ENCODE peak calls at places on chromosomes 6 and 20, in five cellular contexts. P, E, S, O and X are unnamed samples.

GRCh38 chr6:10529231-10529801 is 8.2 kb downstream of the GCNT2 start:
- DNase-seq in S (no peak), P (no peak), O (no peak), E (peak; percentile 42), X (no peak)

GRCh38 chr6:143410859-143411270 is 39.6 kb downstream of the ADAT2 start:
- DNase-seq in S (no peak), P (peak; percentile 23), E (peak; percentile 95), O (no peak), X (no peak)

GRCh38 chr20:50313223-50313820 is 122.7 kb downstream of the CEBPB start:
- DNase-seq in O (peak; percentile 66), E (no peak), P (peak; percentile 88), S (no peak), X (no peak)

GRCh38 chr6:1873781-1874180 is 264.1 kb downstream of the FOXC1 start:
- DNase-seq in O (no peak), E (no peak), S (no peak), P (no peak), X (no peak)

GRCh38 chr6:136921521-136921935 is 573 bp upstream of the SLC35D3 start:
- DNase-seq in P (peak; percentile 8), S (no peak), O (no peak), E (no peak), X (peak; percentile 49)

GRCh38 chr6:28081486-28081751 is 1.1 kb downstream of the ZNF165 start:
- DNase-seq in E (no peak), S (peak; percentile 54), P (no peak), O (no peak), X (no peak)

GRCh38 chr6:105793132-105793531 is 293.0 kb upstream of the PRDM1 start:
- DNase-seq in O (no peak), E (no peak), P (no peak), S (no peak), X (no peak)

GRCh38 chr6:5084192-5084786 is 852 bp upstream of the PPP1R3G start:
- DNase-seq in S (no peak), P (no peak), E (no peak), O (peak; percentile 77), X (peak; percentile 61)

GRCh38 chr6:72836971-72837370 is 215.1 kb downstream of the KCNQ5 start:
- DNase-seq in S (no peak), O (no peak), E (no peak), P (no peak), X (no peak)

GRCh38 chr6:56263586-56264295 is 16.4 kb upstream of the COL21A1 start:
- DNase-seq in E (no peak), S (no peak), O (no peak), P (no peak), X (no peak)

GRCh38 chr6:71211799-71212198 is 76.8 kb upstream of the OGFRL1 start:
- DNase-seq in P (no peak), S (no peak), O (no peak), E (no peak), X (no peak)

GRCh38 chr6:165292657-165293056 is 16.7 kb downstream of the C6orf118 start:
- DNase-seq in O (no peak), S (no peak), P (no peak), E (no peak), X (no peak)

GRCh38 chr6:150152891-150153876 is 10.3 kb downstream of the PPP1R14C start:
- DNase-seq in E (no peak), S (no peak), O (no peak), P (no peak), X (no peak)

GRCh38 chr6:9360881-9361280 is 925.5 kb upstream of the SLC35B3 start:
- DNase-seq in O (no peak), S (no peak), P (no peak), E (no peak), X (no peak)

GRCh38 chr6:91352878-91353277 is 766.0 kb upstream of the MAP3K7 start:
- DNase-seq in P (no peak), O (no peak), S (no peak), E (no peak), X (no peak)

GRCh38 chr6:141482773-141483172 is 650.0 kb upstream of the GJE1 start:
- DNase-seq in S (no peak), P (no peak), O (no peak), E (no peak), X (no peak)

GRCh38 chr20:33046412-33046811 is 7.3 kb upstream of the BPIFB3 start:
- DNase-seq in O (no peak), S (no peak), P (no peak), E (no peak), X (no peak)

GRCh38 chr6:4187480-4187879 is 52.1 kb upstream of the ECI2 start:
- DNase-seq in P (no peak), E (no peak), O (no peak), S (no peak), X (no peak)

GRCh38 chr6:143408151-143408786 is 42.2 kb downstream of the ADAT2 start:
- DNase-seq in O (no peak), P (no peak), S (no peak), E (no peak), X (no peak)

GRCh38 chr6:54085526-54085925 is 25.7 kb upstream of the MLIP start:
- DNase-seq in E (no peak), O (no peak), S (no peak), P (no peak), X (no peak)

GRCh38 chr6:52221302-52221701 is 23.0 kb downstream of the IL17F start:
- DNase-seq in P (no peak), O (no peak), E (no peak), S (no peak), X (no peak)

GRCh38 chr6:54112171-54112650 is 968 bp downstream of the MLIP start:
- DNase-seq in E (no peak), S (no peak), P (no peak), O (no peak), X (no peak)

GRCh38 chr6:169883316-169883715 is 131.9 kb downstream of the ERMARD start:
- DNase-seq in P (no peak), S (no peak), E (peak; percentile 20), O (no peak), X (no peak)
- H3K4me2 ChIP-seq in P (no peak overlapping the region), S (no peak overlapping the region), E (no peak overlapping the region), O (no peak overlapping the region), X (no peak overlapping the region)

DNA sequence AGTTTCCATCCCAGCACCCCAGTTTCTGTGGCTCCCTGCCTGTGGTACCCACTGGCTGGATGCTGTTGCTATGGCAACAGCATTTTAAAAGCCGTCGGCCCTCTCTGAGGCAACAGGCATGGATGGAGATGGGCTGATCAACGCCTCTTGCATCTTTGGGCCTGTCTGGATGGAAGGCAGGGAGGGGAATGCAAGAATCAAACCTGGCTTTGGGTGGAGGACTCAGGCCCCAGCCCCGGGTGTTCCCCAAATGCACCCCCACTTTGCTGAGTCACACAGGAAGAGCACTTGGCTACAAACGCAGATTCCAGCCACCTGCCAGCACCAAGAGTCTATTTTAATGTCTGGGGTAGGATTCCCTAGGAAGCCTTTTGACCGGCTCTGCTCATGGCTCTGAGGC is 45.7 kb upstream of the TGM2 start:
- DNase-seq in S (no peak), P (no peak), O (peak; percentile 54), E (no peak), X (no peak)
- TF ChIP-seq CTCF in S (no peak), P (no peak), O (no peak), E (no peak), X (no peak)

GRCh38 chr6:157952751-157953479 is 28.7 kb upstream of the SYNJ2 start:
- DNase-seq in P (no peak), S (no peak), E (peak; percentile 36), O (no peak), X (no peak)

GRCh38 chr6:157955675-157956074 is 26.0 kb upstream of the SYNJ2 start:
- DNase-seq in E (peak; percentile 47), S (no peak), P (no peak), O (no peak), X (no peak)

GRCh38 chr6:157951828-157952227 is 29.8 kb upstream of the SYNJ2 start:
- DNase-seq in E (no peak), P (no peak), S (no peak), O (no peak), X (no peak)

GRCh38 chr6:157954150-157955117 is 27.2 kb upstream of the SYNJ2 start:
- DNase-seq in E (peak; percentile 95), P (no peak), O (no peak), S (no peak), X (peak; percentile 43)

GRCh38 chr6:157953580-157954091 is 28.0 kb upstream of the SYNJ2 start:
- DNase-seq in S (no peak), O (no peak), E (peak; percentile 39), P (no peak), X (no peak)
- TF ChIP-seq JUNB in S (no peak), O (no peak), E (no peak), P (no peak), X (no peak)

DNA sequence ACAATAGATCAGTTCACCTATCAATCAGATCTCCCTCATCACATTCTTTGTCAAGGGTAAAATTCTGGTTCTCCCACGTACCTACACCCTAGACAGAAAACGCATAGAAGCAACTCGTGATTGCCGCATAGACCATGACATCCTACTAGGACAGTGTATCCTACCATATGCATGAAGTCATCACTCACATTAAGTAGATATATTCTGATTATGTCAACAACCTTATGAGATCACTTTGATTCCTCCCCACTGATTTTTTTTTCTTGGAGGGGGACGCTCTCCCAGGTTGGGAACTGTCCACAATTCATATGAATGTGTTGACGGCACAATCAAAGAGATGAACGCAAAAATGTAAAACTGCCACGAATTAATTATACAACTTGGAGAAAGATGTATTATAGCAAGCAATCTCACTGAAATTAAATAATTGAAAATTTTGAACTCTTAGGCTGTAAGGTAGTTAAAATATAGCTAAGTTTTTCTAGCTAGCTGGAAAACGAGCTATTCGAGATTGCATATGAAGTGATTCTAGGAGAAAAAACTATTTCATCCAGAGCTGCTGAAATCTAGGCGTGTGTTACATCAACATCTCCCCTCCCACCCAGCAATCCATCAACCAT is 82.5 kb upstream of the CCDC28A start:
- DNase-seq in S (no peak), O (no peak), E (no peak), P (no peak), X (no peak)
- H3K4me2 ChIP-seq in S (no peak overlapping the region), O (no peak overlapping the region), E (peak overlapping the region; percentile 87), P (peak overlapping the region; percentile 93), X (peak overlapping the region; percentile 74)